ENCODE peak calls at places on chromosomes 2 and 18, in six cellular contexts. One of them, this sample, is unnamed.

GRCh38 chr2:16394072-16394985 is 271.3 kb downstream of the CYRIA start:
- DNase-seq in progenitor cell of endocrine pancreas: no peak
- DNase-seq in heart left ventricle: no peak
- DNase-seq in upper lobe of right lung: no peak
- DNase-seq in mucosa of descending colon: no peak
- DNase-seq in GM06990: no peak
- DNase-seq in this sample: peak

GRCh38 chr2:20609349-20609994 is 41.4 kb downstream of the HS1BP3 start:
- DNase-seq in progenitor cell of endocrine pancreas: no peak
- DNase-seq in upper lobe of right lung: peak
- DNase-seq in heart left ventricle: peak
- DNase-seq in mucosa of descending colon: no peak
- DNase-seq in GM06990: no peak
- DNase-seq in this sample: no peak

GRCh38 chr2:10935953-10936942 is 24.5 kb downstream of the KCNF1 start:
- DNase-seq in progenitor cell of endocrine pancreas: no peak
- DNase-seq in mucosa of descending colon: peak
- DNase-seq in GM06990: no peak
- DNase-seq in heart left ventricle: peak
- DNase-seq in upper lobe of right lung: no peak
- DNase-seq in this sample: no peak

GRCh38 chr18:40046596-40046995 is 1908.4 kb upstream of the PIK3C3 start:
- DNase-seq in progenitor cell of endocrine pancreas: no peak
- DNase-seq in GM06990: no peak
- DNase-seq in heart left ventricle: no peak
- DNase-seq in mucosa of descending colon: no peak
- DNase-seq in upper lobe of right lung: no peak
- DNase-seq in this sample: no peak

GRCh38 chr2:57080035-57080434 is 896.2 kb downstream of the CCDC85A start:
- DNase-seq in heart left ventricle: no peak
- DNase-seq in progenitor cell of endocrine pancreas: no peak
- DNase-seq in GM06990: no peak
- DNase-seq in upper lobe of right lung: no peak
- DNase-seq in mucosa of descending colon: no peak
- DNase-seq in this sample: no peak

GRCh38 chr2:41719756-41720155 is 328.1 kb upstream of the PKDCC start:
- DNase-seq in heart left ventricle: no peak
- DNase-seq in progenitor cell of endocrine pancreas: no peak
- DNase-seq in mucosa of descending colon: no peak
- DNase-seq in GM06990: no peak
- DNase-seq in upper lobe of right lung: no peak
- DNase-seq in this sample: no peak

GRCh38 chr18:69557246-69557781 is 156.6 kb downstream of the DOK6 start:
- DNase-seq in progenitor cell of endocrine pancreas: no peak
- DNase-seq in heart left ventricle: no peak
- DNase-seq in mucosa of descending colon: no peak
- DNase-seq in GM06990: no peak
- DNase-seq in upper lobe of right lung: no peak
- DNase-seq in this sample: no peak

GRCh38 chr18:4871197-4871596 is 325.9 kb downstream of the AKAIN1 start:
- DNase-seq in heart left ventricle: no peak
- DNase-seq in GM06990: peak
- DNase-seq in upper lobe of right lung: no peak
- DNase-seq in progenitor cell of endocrine pancreas: no peak
- DNase-seq in mucosa of descending colon: no peak
- DNase-seq in this sample: no peak

DNA sequence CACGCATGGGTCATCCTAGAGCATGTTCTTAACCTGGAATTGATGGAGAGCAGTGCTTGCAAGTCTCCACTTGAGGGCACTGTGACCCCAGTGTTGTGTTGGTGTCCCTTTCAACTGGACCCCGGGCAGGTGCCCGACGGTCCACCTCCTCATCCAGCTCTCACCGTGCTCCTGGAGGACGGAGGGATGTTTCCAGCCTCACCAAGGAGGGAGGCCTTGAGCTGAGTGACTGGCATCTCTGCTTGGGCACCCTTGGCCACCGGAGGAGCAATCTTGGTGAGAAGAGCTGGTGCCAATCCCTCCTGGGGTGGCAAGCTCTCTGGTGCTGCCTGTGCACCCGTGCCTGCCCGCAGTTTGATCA is 45.4 kb upstream of the ASB18 start:
- DNase-seq in heart left ventricle: no peak
- DNase-seq in upper lobe of right lung: no peak
- DNase-seq in progenitor cell of endocrine pancreas: peak
- DNase-seq in mucosa of descending colon: no peak
- DNase-seq in GM06990: no peak
- DNase-seq in this sample: peak
- TF ChIP-seq CTCF in heart left ventricle: peak
- TF ChIP-seq CTCF in upper lobe of right lung: peak
- TF ChIP-seq CTCF in progenitor cell of endocrine pancreas: peak
- TF ChIP-seq CTCF in mucosa of descending colon: no peak
- TF ChIP-seq CTCF in GM06990: peak
- TF ChIP-seq CTCF in this sample: peak

DNA sequence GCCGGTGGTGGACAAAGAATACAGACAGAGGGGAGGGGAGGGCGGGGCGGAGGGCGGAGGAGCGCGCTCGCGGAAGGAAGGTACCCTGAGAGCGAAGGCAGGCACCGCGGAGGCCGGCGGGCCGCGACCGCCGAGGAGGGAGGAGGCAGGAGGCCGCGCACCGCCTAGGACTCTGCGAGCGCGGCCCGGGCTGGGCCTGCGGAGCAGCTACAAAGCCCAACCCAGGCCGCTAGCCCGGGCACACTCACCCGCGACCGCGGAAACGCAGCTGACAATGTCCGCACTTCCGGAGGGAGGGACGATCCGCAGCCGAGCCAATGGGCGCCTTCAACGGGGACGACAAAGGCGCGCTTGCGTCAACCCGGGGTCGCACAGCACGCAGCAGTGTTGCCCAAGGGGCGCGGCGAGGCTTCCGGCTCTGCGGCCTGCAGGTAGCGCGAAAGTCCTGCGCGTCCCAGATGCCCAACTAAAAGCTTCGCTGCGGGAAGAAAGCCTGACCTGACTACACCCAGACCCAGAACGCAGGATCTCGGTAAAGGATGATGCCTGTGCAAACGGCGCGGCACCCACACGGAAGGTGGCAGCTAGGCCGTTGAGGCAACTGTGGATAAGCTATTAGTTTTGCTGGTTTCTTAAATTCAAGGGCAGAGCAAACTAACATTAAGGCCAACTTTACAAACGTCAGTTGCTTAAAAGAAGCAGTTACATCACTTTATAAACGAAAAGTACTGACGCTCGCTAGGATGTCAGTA is at the start of gene C18orf32:
- DNase-seq in progenitor cell of endocrine pancreas: peak
- DNase-seq in mucosa of descending colon: peak
- DNase-seq in upper lobe of right lung: peak
- DNase-seq in GM06990: peak
- DNase-seq in heart left ventricle: peak
- DNase-seq in this sample: peak
- TF ChIP-seq CTCF in progenitor cell of endocrine pancreas: no peak
- TF ChIP-seq CTCF in mucosa of descending colon: no peak
- TF ChIP-seq CTCF in upper lobe of right lung: no peak
- TF ChIP-seq CTCF in GM06990: no peak
- TF ChIP-seq CTCF in heart left ventricle: no peak
- TF ChIP-seq CTCF in this sample: no peak

GRCh38 chr2:45024600-45025291 is 15.5 kb upstream of the SIX2 start:
- DNase-seq in mucosa of descending colon: no peak
- DNase-seq in heart left ventricle: no peak
- DNase-seq in upper lobe of right lung: no peak
- DNase-seq in progenitor cell of endocrine pancreas: no peak
- DNase-seq in GM06990: no peak
- DNase-seq in this sample: no peak
- TF ChIP-seq CTCF in mucosa of descending colon: no peak
- TF ChIP-seq CTCF in heart left ventricle: no peak
- TF ChIP-seq CTCF in upper lobe of right lung: no peak
- TF ChIP-seq CTCF in progenitor cell of endocrine pancreas: no peak
- TF ChIP-seq CTCF in GM06990: peak
- TF ChIP-seq CTCF in this sample: no peak

GRCh38 chr2:38075436-38076249 is at the start of gene CYP1B1:
- DNase-seq in heart left ventricle: no peak
- DNase-seq in GM06990: no peak
- DNase-seq in mucosa of descending colon: no peak
- DNase-seq in upper lobe of right lung: peak
- DNase-seq in progenitor cell of endocrine pancreas: peak
- DNase-seq in this sample: no peak

GRCh38 chr2:38074775-38075435 is 1.0 kb downstream of the CYP1B1 start:
- DNase-seq in heart left ventricle: peak
- DNase-seq in upper lobe of right lung: peak
- DNase-seq in progenitor cell of endocrine pancreas: peak
- DNase-seq in mucosa of descending colon: no peak
- DNase-seq in GM06990: peak
- DNase-seq in this sample: peak

GRCh38 chr2:38076250-38076709 is 329 bp upstream of the CYP1B1 start:
- DNase-seq in GM06990: peak
- DNase-seq in progenitor cell of endocrine pancreas: peak
- DNase-seq in upper lobe of right lung: peak
- DNase-seq in heart left ventricle: peak
- DNase-seq in mucosa of descending colon: peak
- DNase-seq in this sample: peak

GRCh38 chr2:38077431-38077769 is 1.4 kb upstream of the CYP1B1 start:
- DNase-seq in upper lobe of right lung: no peak
- DNase-seq in progenitor cell of endocrine pancreas: no peak
- DNase-seq in mucosa of descending colon: no peak
- DNase-seq in GM06990: no peak
- DNase-seq in heart left ventricle: no peak
- DNase-seq in this sample: no peak

GRCh38 chr2:38076710-38077430 is 919 bp upstream of the CYP1B1 start:
- DNase-seq in mucosa of descending colon: peak
- DNase-seq in GM06990: peak
- DNase-seq in heart left ventricle: peak
- DNase-seq in upper lobe of right lung: peak
- DNase-seq in progenitor cell of endocrine pancreas: peak
- DNase-seq in this sample: peak
- TF ChIP-seq CTCF in mucosa of descending colon: no peak
- TF ChIP-seq CTCF in GM06990: peak
- TF ChIP-seq CTCF in heart left ventricle: peak
- TF ChIP-seq CTCF in upper lobe of right lung: peak
- TF ChIP-seq CTCF in progenitor cell of endocrine pancreas: no peak
- TF ChIP-seq CTCF in this sample: no peak

GRCh38 chr2:144310889-144311608 is 208.9 kb downstream of the ZEB2 start:
- DNase-seq in GM06990: no peak
- DNase-seq in upper lobe of right lung: no peak
- DNase-seq in mucosa of descending colon: no peak
- DNase-seq in heart left ventricle: no peak
- DNase-seq in progenitor cell of endocrine pancreas: no peak
- DNase-seq in this sample: no peak
- TF ChIP-seq CTCF in GM06990: no peak
- TF ChIP-seq CTCF in upper lobe of right lung: no peak
- TF ChIP-seq CTCF in mucosa of descending colon: no peak
- TF ChIP-seq CTCF in heart left ventricle: no peak
- TF ChIP-seq CTCF in progenitor cell of endocrine pancreas: no peak
- TF ChIP-seq CTCF in this sample: no peak

GRCh38 chr2:32746554-32747133 is 118.8 kb downstream of the TTC27 start:
- DNase-seq in upper lobe of right lung: no peak
- DNase-seq in GM06990: no peak
- DNase-seq in heart left ventricle: no peak
- DNase-seq in mucosa of descending colon: no peak
- DNase-seq in progenitor cell of endocrine pancreas: no peak
- DNase-seq in this sample: no peak

GRCh38 chr2:32750880-32751279 is 123.0 kb downstream of the TTC27 start:
- DNase-seq in mucosa of descending colon: no peak
- DNase-seq in GM06990: no peak
- DNase-seq in progenitor cell of endocrine pancreas: no peak
- DNase-seq in upper lobe of right lung: no peak
- DNase-seq in heart left ventricle: no peak
- DNase-seq in this sample: no peak

GRCh38 chr2:32745675-32746074 is 117.8 kb downstream of the TTC27 start:
- DNase-seq in mucosa of descending colon: no peak
- DNase-seq in progenitor cell of endocrine pancreas: no peak
- DNase-seq in GM06990: no peak
- DNase-seq in heart left ventricle: no peak
- DNase-seq in upper lobe of right lung: no peak
- DNase-seq in this sample: no peak

GRCh38 chr2:32745191-32745590 is 117.3 kb downstream of the TTC27 start:
- DNase-seq in progenitor cell of endocrine pancreas: no peak
- DNase-seq in GM06990: no peak
- DNase-seq in upper lobe of right lung: no peak
- DNase-seq in heart left ventricle: no peak
- DNase-seq in mucosa of descending colon: no peak
- DNase-seq in this sample: no peak

DNA sequence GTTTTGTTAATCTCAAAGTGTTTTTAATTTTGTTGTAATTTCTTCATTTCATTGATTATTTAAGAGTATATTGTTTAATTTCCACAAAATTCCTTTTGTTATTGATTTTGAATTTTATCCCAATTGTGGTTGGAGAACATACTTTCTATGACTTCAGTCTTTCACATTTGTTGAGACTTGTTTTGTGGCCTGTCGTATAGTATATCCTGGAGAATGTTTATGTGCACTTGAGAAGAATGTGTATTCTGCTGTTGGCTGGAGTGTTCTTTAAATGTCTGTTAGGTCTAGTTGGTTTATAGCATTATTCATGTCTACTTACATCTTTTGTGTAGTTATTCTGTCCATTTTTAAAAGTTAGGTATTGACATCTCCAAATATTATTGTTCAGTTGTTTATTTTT is 120.3 kb downstream of the TTC27 start:
- DNase-seq in progenitor cell of endocrine pancreas: no peak
- DNase-seq in upper lobe of right lung: no peak
- DNase-seq in GM06990: no peak
- DNase-seq in heart left ventricle: no peak
- DNase-seq in mucosa of descending colon: no peak
- DNase-seq in this sample: no peak
- TF ChIP-seq CTCF in progenitor cell of endocrine pancreas: no peak
- TF ChIP-seq CTCF in upper lobe of right lung: no peak
- TF ChIP-seq CTCF in GM06990: no peak
- TF ChIP-seq CTCF in heart left ventricle: no peak
- TF ChIP-seq CTCF in mucosa of descending colon: no peak
- TF ChIP-seq CTCF in this sample: no peak

DNA sequence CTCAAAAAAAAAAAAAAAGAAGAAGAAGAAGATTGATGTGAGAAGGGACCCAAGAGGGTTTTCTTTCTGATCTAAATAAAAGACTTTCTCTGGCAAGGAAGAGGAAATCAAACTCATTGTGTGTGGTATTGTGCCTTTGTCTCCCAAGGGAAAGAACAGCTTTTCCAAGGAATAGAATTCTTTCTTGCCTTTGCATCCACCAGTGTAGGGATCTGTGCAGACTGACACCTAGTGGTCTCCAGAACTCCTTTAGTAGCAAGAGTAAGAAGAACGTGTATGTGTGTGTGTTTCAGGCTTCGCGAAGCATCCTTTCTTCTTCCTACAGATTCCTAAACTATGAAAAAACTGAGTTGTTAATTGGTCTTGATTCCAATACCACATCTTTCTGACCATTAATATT is 33.5 kb upstream of the CRIM1 start:
- DNase-seq in mucosa of descending colon: peak
- DNase-seq in upper lobe of right lung: no peak
- DNase-seq in GM06990: no peak
- DNase-seq in heart left ventricle: no peak
- DNase-seq in progenitor cell of endocrine pancreas: no peak
- DNase-seq in this sample: no peak
- TF ChIP-seq CTCF in mucosa of descending colon: no peak
- TF ChIP-seq CTCF in upper lobe of right lung: peak
- TF ChIP-seq CTCF in GM06990: peak
- TF ChIP-seq CTCF in heart left ventricle: peak
- TF ChIP-seq CTCF in progenitor cell of endocrine pancreas: peak
- TF ChIP-seq CTCF in this sample: peak

This sample was measured in nephron progenitor cell.